ENCODE peak calls at places on chromosomes 3 and 15, in nine cellular contexts. P, S, U, L, O, G, T, F and A are unnamed samples.

GRCh38 chr3:166531730-166532129 is 694.5 kb upstream of the BCHE start:
- DNase-seq in G (no peak), U (no peak), T (no peak), P (no peak), F (no peak), L (no peak), O (no peak), S (no peak), A (no peak)

GRCh38 chr3:47762233-47762632 is 19.5 kb downstream of the SMARCC1 start:
- DNase-seq in O (peak; percentile 19), P (no peak), T (no peak), U (no peak), S (no peak), F (no peak), L (no peak), G (no peak), A (no peak)

GRCh38 chr3:23302276-23302675 is 99.1 kb downstream of the UBE2E2 start:
- DNase-seq in L (no peak), O (no peak), S (no peak), P (no peak), U (no peak), G (no peak), T (no peak), F (peak; percentile 10), A (no peak)

GRCh38 chr15:42986693-42987342 is 66.2 kb upstream of the TTBK2 start:
- DNase-seq in T (no peak), P (no peak), G (no peak), O (no peak), S (no peak), U (no peak), L (no peak), F (no peak), A (no peak)

GRCh38 chr15:70125605-70126004 is 27.9 kb upstream of the TLE3 start:
- DNase-seq in O (no peak), L (peak; percentile 25), S (no peak), P (no peak), U (no peak), F (no peak), G (no peak), T (no peak), A (no peak)

GRCh38 chr3:12584091-12584490 is 27.2 kb downstream of the MKRN2 start:
- DNase-seq in G (no peak), S (no peak), O (no peak), U (no peak), T (no peak), L (no peak), P (no peak), F (no peak), A (no peak)

GRCh38 chr15:90149609-90150340 is 47.5 kb upstream of the IDH2 start:
- DNase-seq in O (no peak), G (no peak), L (no peak), U (no peak), S (no peak), F (no peak), P (no peak), T (no peak), A (no peak)

GRCh38 chr3:64368163-64369025 is 143.1 kb upstream of the PRICKLE2 start:
- DNase-seq in U (no peak), P (no peak), S (no peak), L (no peak), F (no peak), T (no peak), G (no peak), O (no peak), A (no peak)

GRCh38 chr3:37766797-37767776 is 94.6 kb upstream of the CTDSPL start:
- DNase-seq in S (no peak), G (no peak), F (no peak), U (no peak), P (no peak), L (no peak), T (no peak), O (no peak), A (no peak)

GRCh38 chr3:157091096-157091833 is 68.7 kb downstream of the CCNL1 start:
- DNase-seq in T (peak; percentile 21), F (no peak), G (no peak), S (no peak), L (no peak), P (no peak), U (no peak), O (no peak), A (no peak)

GRCh38 chr3:173397161-173398110 is at the start of gene NLGN1:
- DNase-seq in O (peak; percentile 82), L (peak; percentile 82), S (peak; percentile 85), F (peak; percentile 62), P (no peak), U (peak; percentile 69), T (peak; percentile 71), G (no peak), A (no peak)

GRCh38 chr3:100880845-100881244 is 112.4 kb downstream of the ABI3BP start:
- DNase-seq in U (no peak), G (no peak), O (peak; percentile 32), P (no peak), T (no peak), S (no peak), L (no peak), F (no peak), A (no peak)

GRCh38 chr15:65033659-65034269 is 4.3 kb upstream of the MTFMT start:
- DNase-seq in G (peak; percentile 39), L (no peak), F (no peak), U (peak; percentile 50), P (peak; percentile 9), S (no peak), T (no peak), O (peak; percentile 60), A (no peak)

GRCh38 chr3:16071246-16071645 is 103.2 kb upstream of the GALNT15 start:
- DNase-seq in G (no peak), U (no peak), P (no peak), L (no peak), T (no peak), S (peak; percentile 53), O (no peak), F (no peak), A (no peak)

GRCh38 chr3:29695201-29695904 is 414.5 kb downstream of the RBMS3 start:
- DNase-seq in U (no peak), S (no peak), P (no peak), L (no peak), T (no peak), G (no peak), F (peak; percentile 92), O (peak; percentile 97), A (no peak)

GRCh38 chr3:27559835-27560234 is 75.7 kb upstream of the SLC4A7 start:
- DNase-seq in T (no peak), F (peak; percentile 72), P (no peak), S (no peak), U (no peak), O (peak; percentile 95), L (peak; percentile 59), G (no peak), A (no peak)

GRCh38 chr3:11564577-11565001 is 79.1 kb downstream of the VGLL4 start:
- DNase-seq in P (no peak), L (no peak), O (no peak), F (no peak), U (no peak), T (no peak), G (no peak), S (no peak), A (no peak)

GRCh38 chr3:195150194-195151118 is 120.5 kb downstream of the XXYLT1 start:
- DNase-seq in G (no peak), T (peak; percentile 73), O (peak; percentile 93), U (peak; percentile 37), S (peak; percentile 67), L (no peak), F (no peak), P (peak; percentile 12), A (peak; percentile 25)

GRCh38 chr3:46959169-46959515 is 17.4 kb downstream of the CCDC12 start:
- DNase-seq in S (no peak), T (no peak), F (no peak), O (no peak), G (no peak), U (no peak), P (no peak), L (no peak), A (no peak)

GRCh38 chr15:31325432-31325975 is 1.1 kb upstream of the KLF13 start:
- DNase-seq in G (no peak), S (peak; percentile 50), F (no peak), U (peak; percentile 63), L (peak; percentile 90), T (peak; percentile 36), P (peak; percentile 76), O (no peak), A (peak; percentile 49)

GRCh38 chr3:123656241-123656640 is 71.4 kb upstream of the HACD2 start:
- DNase-seq in S (no peak), T (no peak), O (no peak), G (no peak), F (no peak), L (no peak), U (no peak), P (no peak), A (no peak)

GRCh38 chr15:73984208-73984979 is 7.7 kb downstream of the STOML1 start:
- DNase-seq in U (no peak), S (no peak), F (no peak), P (no peak), L (no peak), G (no peak), O (peak; percentile 41), T (no peak), A (no peak)